ENCODE peak calls at places on chromosome 20, in eight cellular contexts. U, M, K, B, R, S, F and T are unnamed samples.

GRCh38 chr20:38670786-38671185 is 53.5 kb upstream of the SLC32A1 start:
- DNase-seq in K (no peak), M (no peak), R (no peak), U (no peak), S (no peak), B (no peak), F (no peak), T (no peak)

GRCh38 chr20:54389872-54390271 is 85.5 kb upstream of the DOK5 start:
- DNase-seq in S (no peak), F (no peak), K (no peak), B (no peak), M (no peak), U (no peak), R (no peak), T (no peak)

GRCh38 chr20:49768204-49769124 is 44.2 kb upstream of the SLC9A8 start:
- DNase-seq in S (peak), F (no peak), R (peak), U (peak), K (no peak), M (no peak), B (peak), T (peak)

GRCh38 chr20:41094656-41095055 is 42.7 kb upstream of the PLCG1 start:
- DNase-seq in M (no peak), R (no peak), S (peak), U (no peak), F (no peak), B (peak), K (no peak), T (no peak)

GRCh38 chr20:51604851-51605250 is 62.3 kb upstream of the NFATC2 start:
- DNase-seq in K (no peak), F (no peak), B (no peak), M (no peak), S (no peak), R (no peak), U (no peak), T (no peak)

GRCh38 chr20:3885711-3886110 is 3.5 kb upstream of the PANK2 start:
- DNase-seq in K (no peak), M (no peak), R (no peak), B (no peak), U (no peak), S (no peak), F (no peak), T (no peak)

GRCh38 chr20:52124821-52125220 is 66.8 kb downstream of the ZFP64 start:
- DNase-seq in R (no peak), F (no peak), B (no peak), K (no peak), U (no peak), M (no peak), S (no peak), T (no peak)

GRCh38 chr20:36544134-36545018 is 3.1 kb downstream of the MYL9 start:
- DNase-seq in R (peak), B (peak), F (peak), M (peak), U (peak), S (peak), K (no peak), T (peak)

GRCh38 chr20:50587291-50587961 is 77.2 kb downstream of the PTPN1 start:
- DNase-seq in R (no peak), F (peak), K (no peak), B (no peak), S (no peak), M (no peak), U (no peak), T (no peak)

GRCh38 chr20:6868864-6869263 is 101.4 kb downstream of the BMP2 start:
- DNase-seq in M (no peak), K (no peak), F (no peak), B (no peak), U (no peak), R (no peak), S (no peak), T (no peak)

GRCh38 chr20:25484911-25485511 is 77.5 kb downstream of the GINS1 start:
- DNase-seq in F (no peak), M (no peak), B (no peak), R (no peak), S (no peak), U (no peak), K (no peak), T (no peak)

GRCh38 chr20:22576733-22577514 is 7.4 kb downstream of the FOXA2 start:
- DNase-seq in R (no peak), S (no peak), M (no peak), U (no peak), K (no peak), B (no peak), F (no peak), T (no peak)

GRCh38 chr20:52060794-52061714 is 130.5 kb downstream of the ZFP64 start:
- DNase-seq in U (no peak), K (no peak), B (no peak), R (no peak), S (no peak), M (no peak), F (no peak), T (no peak)

GRCh38 chr20:59636791-59637370 is 32.5 kb downstream of the PHACTR3 start:
- DNase-seq in F (no peak), K (no peak), U (no peak), B (no peak), S (no peak), R (no peak), M (no peak), T (no peak)

GRCh38 chr20:22348010-22348409 is 236.4 kb downstream of the FOXA2 start:
- DNase-seq in K (no peak), B (no peak), R (no peak), S (no peak), M (no peak), F (no peak), U (no peak), T (no peak)

GRCh38 chr20:41509801-41510200 is 108.4 kb downstream of the CHD6 start:
- DNase-seq in M (peak), R (no peak), K (no peak), B (peak), S (peak), U (no peak), F (no peak), T (peak)

GRCh38 chr20:4717816-4718215 is 3.9 kb upstream of the PRND start:
- DNase-seq in B (peak), M (no peak), F (no peak), K (no peak), R (no peak), U (no peak), S (no peak), T (no peak)

GRCh38 chr20:56572178-56572577 is 39.1 kb downstream of the FAM209B start:
- DNase-seq in K (no peak), M (no peak), U (no peak), R (no peak), B (no peak), S (no peak), F (no peak), T (no peak)

GRCh38 chr20:29319725-29320124 is 1937.7 kb upstream of the DEFB115 start:
- DNase-seq in S (no peak), K (no peak), U (no peak), B (no peak), M (no peak), F (no peak), R (no peak), T (no peak)

GRCh38 chr20:709421-709820 is 33.8 kb upstream of the SCRT2 start:
- DNase-seq in S (no peak), K (no peak), F (no peak), U (no peak), B (no peak), M (peak), R (no peak), T (no peak)

GRCh38 chr20:37810027-37810426 is 92.9 kb upstream of the VSTM2L start:
- DNase-seq in U (no peak), S (no peak), R (no peak), K (no peak), B (no peak), F (no peak), M (no peak), T (no peak)

GRCh38 chr20:63893999-63894357 is 948 bp upstream of the DNAJC5 start:
- DNase-seq in M (no peak), B (no peak), F (no peak), U (no peak), K (no peak), S (no peak), R (no peak), T (no peak)

GRCh38 chr20:59152559-59153354 is 10.9 kb upstream of the ZNF831 start:
- DNase-seq in F (no peak), B (no peak), U (no peak), M (no peak), S (no peak), K (no peak), R (no peak), T (no peak)

GRCh38 chr20:50330504-50331313 is 140.1 kb downstream of the CEBPB start:
- DNase-seq in S (no peak), F (no peak), R (no peak), U (no peak), M (no peak), B (peak), K (no peak), T (no peak)

GRCh38 chr20:49880724-49881445 is 34.4 kb downstream of the SPATA2 start:
- DNase-seq in U (no peak), R (no peak), M (no peak), F (no peak), S (no peak), K (no peak), B (no peak), T (no peak)

GRCh38 chr20:12838261-12838866 is 170.4 kb upstream of the SPTLC3 start:
- DNase-seq in M (no peak), S (no peak), K (no peak), R (no peak), F (no peak), U (no peak), B (no peak), T (no peak)

GRCh38 chr20:1696521-1697209 is 39.1 kb upstream of the SIRPG start:
- DNase-seq in U (no peak), R (no peak), K (no peak), F (no peak), S (no peak), B (no peak), M (no peak), T (no peak)

GRCh38 chr20:39289316-39289715 is 327.2 kb downstream of the DHX35 start:
- DNase-seq in B (no peak), S (no peak), M (no peak), K (no peak), R (no peak), U (no peak), F (no peak), T (no peak)

GRCh38 chr20:40205971-40206370 is 483.1 kb downstream of the MAFB start:
- DNase-seq in M (no peak), R (no peak), S (no peak), B (no peak), U (no peak), K (no peak), F (no peak), T (no peak)

GRCh38 chr20:16104783-16105182 is 468.5 kb downstream of the KIF16B start:
- DNase-seq in S (no peak), K (no peak), R (no peak), U (no peak), M (no peak), B (no peak), F (no peak), T (no peak)

GRCh38 chr20:62523473-62524203 is 47.8 kb upstream of the GATA5 start:
- DNase-seq in S (no peak), K (no peak), F (peak), B (no peak), M (no peak), R (no peak), U (no peak), T (no peak)

GRCh38 chr20:61748376-61748775 is 317.3 kb downstream of the TAF4 start:
- DNase-seq in K (no peak), U (no peak), M (no peak), B (peak), F (no peak), R (no peak), S (peak), T (peak)

GRCh38 chr20:58007947-58008346 is 220.5 kb downstream of the ANKRD60 start:
- DNase-seq in K (no peak), F (no peak), M (no peak), S (no peak), U (peak), B (no peak), R (no peak), T (no peak)

GRCh38 chr20:57652865-57653545 is 32.8 kb upstream of the ZBP1 start:
- DNase-seq in M (no peak), R (no peak), B (no peak), F (no peak), K (no peak), U (peak), S (no peak), T (no peak)

GRCh38 chr20:41044409-41045062 is 15.9 kb downstream of the TOP1 start:
- DNase-seq in U (no peak), B (no peak), S (no peak), K (no peak), M (no peak), F (no peak), R (no peak), T (no peak)

GRCh38 chr20:49420292-49420691 is 62.2 kb downstream of the KCNB1 start:
- DNase-seq in S (no peak), B (no peak), R (no peak), K (no peak), U (no peak), M (no peak), F (no peak), T (no peak)

GRCh38 chr20:8150591-8150990 is 18.5 kb downstream of the PLCB1 start:
- DNase-seq in F (no peak), B (peak), S (no peak), M (no peak), R (no peak), U (no peak), K (no peak), T (no peak)
- H3K4me3 ChIP-seq in F (no peak), B (no peak), S (no peak), M (no peak), R (no peak), U (no peak), K (no peak), T (no peak)

DNA sequence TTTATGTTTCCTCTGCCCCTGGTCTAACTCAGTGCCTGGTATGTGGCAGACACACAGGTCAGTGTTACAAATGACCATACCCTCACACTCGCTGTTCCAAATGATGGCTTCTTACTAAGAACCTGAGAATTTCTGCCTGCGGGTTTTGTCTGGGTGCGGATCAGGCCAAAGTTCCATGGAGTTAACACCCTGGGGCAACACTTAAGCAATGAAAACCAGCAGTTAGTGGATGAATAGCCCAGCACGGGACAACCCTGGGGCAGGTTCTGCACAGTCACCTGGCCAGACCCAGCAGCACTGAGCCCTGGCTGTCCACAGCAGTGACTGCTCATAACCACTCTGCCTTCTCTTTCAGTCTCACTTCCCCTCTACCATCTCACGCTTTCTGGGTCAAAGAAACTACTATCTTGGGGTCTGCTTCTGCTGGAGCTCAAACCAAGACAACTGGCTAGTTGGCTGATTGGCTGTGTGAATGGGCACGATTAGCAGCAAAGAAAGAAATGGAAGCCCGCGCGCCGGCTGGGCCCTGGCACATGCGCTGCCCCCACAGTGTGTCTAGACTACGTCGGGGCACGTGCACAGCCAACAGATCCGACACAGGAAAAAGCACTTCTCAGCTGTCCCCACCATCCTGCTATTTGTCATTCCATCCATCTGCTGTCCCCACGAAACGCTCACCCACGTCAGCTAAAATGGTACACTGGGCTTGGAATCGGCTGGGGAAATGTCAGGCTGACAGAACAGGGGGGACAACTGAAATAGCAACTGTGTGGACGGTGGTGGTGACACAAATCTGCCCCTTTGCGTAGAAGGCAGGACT is 36.6 kb downstream of the MGME1 start:
- DNase-seq in R (no peak), U (no peak), S (no peak), B (no peak), M (no peak), F (no peak), K (no peak), T (no peak)
- H3K4me3 ChIP-seq in R (no peak), U (no peak), S (no peak), B (no peak), M (no peak), F (no peak), K (no peak), T (no peak)

GRCh38 chr20:48339986-48340884 is 487.6 kb downstream of the PREX1 start:
- DNase-seq in K (no peak), R (no peak), F (no peak), B (no peak), U (no peak), S (no peak), M (no peak), T (no peak)

GRCh38 chr20:48340915-48341314 is 486.9 kb downstream of the PREX1 start:
- DNase-seq in M (no peak), U (no peak), B (no peak), R (no peak), K (no peak), F (no peak), S (no peak), T (no peak)

GRCh38 chr20:48336647-48337046 is 491.2 kb downstream of the PREX1 start:
- DNase-seq in U (no peak), K (no peak), M (no peak), B (peak), S (no peak), R (no peak), F (no peak), T (no peak)

GRCh38 chr20:48338717-48339116 is 489.1 kb downstream of the PREX1 start:
- DNase-seq in U (no peak), K (no peak), R (no peak), F (no peak), B (peak), M (no peak), S (peak), T (peak)

DNA sequence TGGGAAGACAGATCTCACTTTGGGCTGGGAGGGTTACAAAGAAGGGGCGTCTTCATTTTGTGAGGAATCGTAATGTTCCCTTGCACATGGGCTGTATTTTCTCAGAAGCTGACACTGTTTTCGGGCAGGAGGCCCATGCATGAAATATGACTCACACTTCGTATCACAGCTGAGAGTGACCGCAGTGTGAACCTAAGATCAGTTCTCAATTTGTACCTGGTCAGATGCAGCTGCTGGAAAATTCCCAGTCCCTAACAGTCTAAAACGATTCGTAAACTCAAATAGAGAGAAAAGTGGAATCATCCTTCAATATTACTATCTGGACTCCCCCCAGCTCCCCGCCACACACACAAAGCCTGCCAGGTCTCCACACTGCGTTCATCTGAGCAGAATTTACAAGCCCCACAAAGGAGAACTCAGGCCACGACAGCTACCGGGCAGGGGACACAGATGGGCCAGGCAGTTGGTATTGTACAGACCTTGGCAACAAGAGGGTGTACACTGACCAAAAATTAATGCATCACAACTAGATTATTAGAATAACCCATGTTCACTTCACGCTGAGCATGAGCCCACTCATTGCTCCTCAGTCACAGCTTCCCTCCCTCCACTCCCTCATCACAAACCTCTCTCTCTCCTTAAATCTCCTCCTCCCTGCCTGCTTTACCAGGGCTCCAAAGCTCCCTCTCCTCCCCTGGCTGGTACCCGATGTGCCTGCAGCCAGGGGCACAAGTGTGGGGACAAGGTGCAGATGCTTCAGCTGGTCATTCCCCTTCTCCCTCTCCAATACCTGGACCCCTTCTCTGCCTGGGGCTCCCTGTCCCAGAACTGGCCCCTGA is 488.4 kb downstream of the PREX1 start:
- DNase-seq in M (no peak), R (no peak), U (peak), F (no peak), S (peak), K (peak), B (peak), T (peak)
- H3K4me3 ChIP-seq in M (no peak), R (no peak), U (no peak), F (no peak), S (no peak), K (no peak), B (no peak), T (no peak)

GRCh38 chr20:24109537-24109936 is 121.0 kb upstream of the GGTLC1 start:
- DNase-seq in B (no peak), S (no peak), K (no peak), F (no peak), U (no peak), M (no peak), R (no peak), T (no peak)
- H3K4me3 ChIP-seq in B (no peak), S (no peak), K (no peak), F (peak), U (no peak), M (no peak), R (no peak), T (no peak)

GRCh38 chr20:8602389-8603116 is 466.3 kb upstream of the PLCB4 start:
- DNase-seq in M (no peak), F (no peak), R (no peak), S (peak), U (no peak), K (no peak), B (no peak), T (no peak)

DNA sequence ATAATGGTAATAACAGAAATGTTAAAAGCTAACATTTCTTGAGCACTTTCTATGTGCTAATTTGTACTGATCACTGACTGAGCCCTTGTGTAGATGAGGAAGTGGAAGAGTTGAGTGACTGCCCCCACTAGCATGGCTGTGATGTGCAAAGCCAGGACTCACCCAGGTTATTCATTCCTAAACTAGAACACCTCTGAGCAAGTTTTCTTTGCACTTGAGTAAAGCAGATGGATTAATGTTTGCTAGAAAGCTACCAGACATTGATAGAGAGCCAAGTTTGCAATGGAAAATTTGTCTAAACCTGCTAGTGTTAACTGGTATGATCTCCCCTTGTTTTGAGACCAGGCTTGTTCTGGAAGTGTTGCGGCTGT is 467.4 kb upstream of the PLCB4 start:
- DNase-seq in U (no peak), K (no peak), F (no peak), B (no peak), R (no peak), M (no peak), S (no peak), T (no peak)
- H3K4me3 ChIP-seq in U (no peak), K (no peak), F (no peak), B (no peak), R (no peak), M (no peak), S (no peak), T (no peak)